ENCODE peak calls at places on chromosomes 2 and 18, in seven cellular contexts. R is astrocyte of the cerebellum, W is endothelial cell of umbilical vein, I is fibroblast of the aortic adventitia, O is fibroblast of lung, Z is nephron progenitor cell, M is HFF-Myc. N is an unnamed sample.

GRCh38 chr18:22110482-22110924 is 58.9 kb upstream of the GATA6 start:
- DNase-seq in I (no peak), O (no peak), W (no peak), M (no peak), R (no peak), Z (no peak), N (no peak)

GRCh38 chr2:235813398-235813797 is 319.6 kb downstream of the AGAP1 start:
- DNase-seq in I (no peak), O (no peak), R (no peak), Z (no peak), W (no peak), M (no peak), N (no peak)

GRCh38 chr2:212154392-212154791 is 384.2 kb downstream of the ERBB4 start:
- DNase-seq in M (no peak), R (no peak), O (no peak), I (no peak), W (no peak), Z (no peak), N (no peak)

GRCh38 chr2:147469471-147469870 is 375.4 kb upstream of the ACVR2A start:
- DNase-seq in Z (no peak), I (no peak), W (no peak), M (no peak), O (no peak), R (peak), N (no peak)

GRCh38 chr2:105809723-105810122 is 65.0 kb downstream of the NCK2 start:
- DNase-seq in O (no peak), Z (no peak), M (no peak), R (no peak), W (no peak), I (no peak), N (no peak)

GRCh38 chr2:54503192-54503591 is 47.1 kb downstream of the SPTBN1 start:
- DNase-seq in I (no peak), O (peak), R (no peak), M (no peak), Z (peak), W (peak), N (no peak)

GRCh38 chr18:48805826-48806535 is 144.8 kb downstream of the SMAD7 start:
- DNase-seq in W (no peak), Z (peak), M (no peak), I (no peak), O (no peak), R (no peak), N (no peak)

GRCh38 chr2:181309161-181309560 is 148.0 kb upstream of the ITGA4 start:
- DNase-seq in I (no peak), Z (no peak), R (no peak), M (no peak), W (no peak), O (no peak), N (no peak)

GRCh38 chr2:3461781-3462492 is 57.4 kb downstream of the ADI1 start:
- DNase-seq in O (peak), I (peak), M (no peak), R (peak), Z (peak), W (peak), N (peak)

GRCh38 chr2:64362562-64363026 is 91.4 kb upstream of the LGALSL start:
- DNase-seq in O (no peak), Z (no peak), R (no peak), M (no peak), I (no peak), W (no peak), N (no peak)

GRCh38 chr18:44996261-44996660 is 315.6 kb downstream of the SETBP1 start:
- DNase-seq in Z (no peak), I (no peak), R (no peak), O (no peak), W (no peak), M (no peak), N (no peak)

GRCh38 chr2:66850406-66850805 is 415.5 kb downstream of the MEIS1 start:
- DNase-seq in O (no peak), I (no peak), W (no peak), M (no peak), R (no peak), Z (no peak), N (no peak)

GRCh38 chr2:180706694-180707093 is 273.7 kb upstream of the UBE2E3 start:
- DNase-seq in O (no peak), I (no peak), Z (no peak), M (no peak), W (no peak), R (no peak), N (no peak)

GRCh38 chr2:46431481-46432235 is 47.7 kb upstream of the TMEM247 start:
- DNase-seq in Z (no peak), W (no peak), R (no peak), O (peak), M (no peak), I (peak), N (no peak)

GRCh38 chr2:36889782-36890181 is 76.6 kb downstream of the STRN start:
- DNase-seq in I (peak), Z (no peak), O (peak), R (peak), W (peak), M (peak), N (no peak)

GRCh38 chr2:1730047-1730937 is 14.0 kb downstream of the PXDN start:
- DNase-seq in W (peak), Z (no peak), M (peak), I (peak), O (peak), R (no peak), N (no peak)

GRCh38 chr2:24054366-24055010 is 4.9 kb downstream of the FKBP1B start:
- DNase-seq in W (no peak), O (no peak), I (no peak), R (no peak), Z (no peak), M (no peak), N (no peak)

GRCh38 chr2:26355038-26355995 is 8.7 kb upstream of the ADGRF3 start:
- DNase-seq in I (peak), M (peak), W (no peak), R (peak), Z (no peak), O (peak), N (no peak)

GRCh38 chr18:24540896-24541295 is 80.5 kb downstream of the HRH4 start:
- DNase-seq in M (no peak), Z (no peak), I (no peak), O (no peak), R (no peak), W (no peak), N (no peak)

GRCh38 chr18:24546304-24546703 is 85.9 kb downstream of the HRH4 start:
- DNase-seq in O (peak), M (no peak), I (no peak), Z (no peak), W (no peak), R (no peak), N (no peak)

GRCh38 chr18:24543408-24544140 is 83.1 kb downstream of the HRH4 start:
- DNase-seq in W (no peak), Z (no peak), I (no peak), M (no peak), R (no peak), O (no peak), N (no peak)

GRCh38 chr18:24544949-24545348 is 84.5 kb downstream of the HRH4 start:
- DNase-seq in O (no peak), M (no peak), I (no peak), W (no peak), Z (no peak), R (no peak), N (no peak)

DNA sequence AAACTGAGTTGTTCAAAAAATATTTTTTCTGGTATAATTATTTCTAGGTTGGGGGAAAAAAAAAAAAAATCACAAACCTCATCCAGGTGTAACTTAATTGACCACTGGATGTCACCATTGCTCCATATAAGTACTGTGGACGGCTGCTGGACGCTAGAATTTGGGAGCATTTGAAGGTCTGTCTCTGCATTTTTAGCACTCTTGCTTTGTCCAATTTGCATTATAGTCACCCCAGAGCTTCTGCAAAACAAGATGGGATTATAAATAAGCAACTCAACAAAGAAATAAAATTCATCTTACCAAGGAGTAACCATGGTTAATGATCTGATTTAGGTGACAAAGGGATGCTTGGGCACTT is 83.7 kb downstream of the HRH4 start:
- DNase-seq in W (peak), Z (peak), R (peak), O (peak), I (peak), M (no peak), N (no peak)
- TF ChIP-seq CTCF in W (peak), Z (peak), R (peak), O (peak), I (peak), M (peak), N (peak)

DNA sequence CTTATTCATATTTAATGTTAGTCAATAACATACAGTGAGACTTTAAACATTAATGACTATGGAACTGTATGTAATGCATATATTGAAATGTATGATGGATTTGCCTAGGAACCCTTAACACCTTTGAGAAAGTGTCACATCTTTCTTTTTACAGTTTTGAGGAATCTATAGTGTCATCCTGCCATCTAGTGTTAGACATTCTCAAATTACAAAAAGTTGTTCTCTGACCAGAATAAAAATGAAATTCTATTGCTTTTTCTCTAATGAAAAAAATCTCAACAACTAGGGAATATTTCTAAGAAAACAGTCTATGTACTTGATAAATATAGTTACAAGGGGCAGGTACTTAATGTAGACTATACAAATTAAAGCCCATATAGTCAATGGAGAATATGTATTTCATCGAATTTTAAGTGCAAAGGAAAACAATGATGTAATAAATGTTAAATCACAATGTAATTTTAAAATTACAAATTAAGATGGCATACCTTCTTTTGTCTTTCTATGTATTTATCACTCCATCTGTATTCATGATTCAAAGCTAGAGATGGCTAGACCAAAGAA is 5.1 kb upstream of the CALCRL start:
- DNase-seq in I (peak), W (peak), Z (no peak), O (peak), R (no peak), M (no peak), N (no peak)
- TF ChIP-seq CTCF in I (peak), W (peak), Z (no peak), O (no peak), R (no peak), M (no peak), N (peak)

GRCh38 chr18:34886162-34886561 is 155.1 kb upstream of the MAPRE2 start:
- DNase-seq in W (no peak), M (no peak), I (no peak), O (no peak), R (no peak), Z (no peak), N (no peak)

GRCh38 chr18:34880403-34880802 is 160.8 kb upstream of the MAPRE2 start:
- DNase-seq in O (no peak), M (no peak), Z (no peak), I (peak), R (no peak), W (no peak), N (no peak)

GRCh38 chr18:34884456-34884855 is 156.8 kb upstream of the MAPRE2 start:
- DNase-seq in W (no peak), R (no peak), M (no peak), Z (no peak), O (no peak), I (no peak), N (no peak)

DNA sequence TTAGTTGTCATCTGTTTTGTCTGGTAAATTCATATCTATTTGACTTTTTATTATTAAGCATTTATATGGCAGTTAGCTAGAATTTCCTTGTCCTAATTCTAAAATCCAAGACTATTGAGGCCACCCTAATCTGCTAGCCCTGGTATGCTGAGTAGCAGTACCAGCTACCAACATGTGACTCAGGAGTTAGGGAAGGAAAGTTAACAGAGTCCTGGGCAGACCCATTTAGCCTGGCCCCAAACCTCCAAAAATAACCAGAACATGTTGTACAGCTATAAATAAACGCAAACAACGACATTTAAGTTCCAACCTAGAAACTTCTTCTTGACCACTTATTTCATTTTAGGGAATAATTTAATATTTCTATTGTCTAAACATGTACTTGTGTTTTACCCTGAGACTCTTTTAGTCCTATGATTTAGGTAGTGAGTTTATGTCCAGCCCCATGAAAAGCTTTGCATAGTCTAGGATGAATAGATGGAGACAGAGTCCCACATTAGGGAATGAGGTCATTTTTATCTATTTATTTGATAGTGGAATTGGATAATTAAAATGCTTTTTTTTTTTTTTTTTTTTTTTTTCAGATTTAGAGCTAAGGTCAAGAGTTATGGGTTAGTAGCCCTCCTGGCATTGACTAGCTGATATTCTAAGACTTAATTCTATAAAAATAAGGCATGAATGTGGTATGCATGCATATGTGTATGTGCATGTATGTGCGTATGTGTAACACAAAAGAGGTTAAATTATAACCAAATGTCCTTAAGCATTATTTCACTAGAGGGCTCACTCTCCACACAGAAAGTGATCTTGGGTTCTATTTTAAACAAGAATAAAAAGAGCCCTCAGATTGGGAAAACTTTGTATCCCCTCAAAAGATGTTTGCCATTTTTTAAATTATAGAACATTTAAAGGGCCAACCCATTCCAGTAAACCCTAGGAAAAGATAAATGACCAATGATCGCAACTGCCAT is 160.0 kb upstream of the MAPRE2 start:
- DNase-seq in R (peak), O (peak), Z (no peak), M (no peak), W (peak), I (peak), N (no peak)
- TF ChIP-seq CTCF in R (no peak), O (no peak), Z (no peak), M (peak), W (no peak), I (peak), N (peak)

GRCh38 chr2:242030858-242031257 is 161.3 kb downstream of the RTP5 start:
- DNase-seq in M (no peak), I (no peak), R (no peak), Z (no peak), W (no peak), O (no peak), N (no peak)

GRCh38 chr2:242027676-242028450 is 158.3 kb downstream of the RTP5 start:
- DNase-seq in O (no peak), M (no peak), W (no peak), Z (no peak), R (no peak), I (no peak), N (no peak)

GRCh38 chr2:242030226-242030575 is 160.7 kb downstream of the RTP5 start:
- DNase-seq in W (no peak), R (no peak), I (no peak), Z (no peak), O (no peak), M (no peak), N (no peak)

GRCh38 chr2:242031481-242032019 is 162.0 kb downstream of the RTP5 start:
- DNase-seq in O (peak), R (peak), M (peak), I (peak), Z (no peak), W (no peak), N (peak)

DNA sequence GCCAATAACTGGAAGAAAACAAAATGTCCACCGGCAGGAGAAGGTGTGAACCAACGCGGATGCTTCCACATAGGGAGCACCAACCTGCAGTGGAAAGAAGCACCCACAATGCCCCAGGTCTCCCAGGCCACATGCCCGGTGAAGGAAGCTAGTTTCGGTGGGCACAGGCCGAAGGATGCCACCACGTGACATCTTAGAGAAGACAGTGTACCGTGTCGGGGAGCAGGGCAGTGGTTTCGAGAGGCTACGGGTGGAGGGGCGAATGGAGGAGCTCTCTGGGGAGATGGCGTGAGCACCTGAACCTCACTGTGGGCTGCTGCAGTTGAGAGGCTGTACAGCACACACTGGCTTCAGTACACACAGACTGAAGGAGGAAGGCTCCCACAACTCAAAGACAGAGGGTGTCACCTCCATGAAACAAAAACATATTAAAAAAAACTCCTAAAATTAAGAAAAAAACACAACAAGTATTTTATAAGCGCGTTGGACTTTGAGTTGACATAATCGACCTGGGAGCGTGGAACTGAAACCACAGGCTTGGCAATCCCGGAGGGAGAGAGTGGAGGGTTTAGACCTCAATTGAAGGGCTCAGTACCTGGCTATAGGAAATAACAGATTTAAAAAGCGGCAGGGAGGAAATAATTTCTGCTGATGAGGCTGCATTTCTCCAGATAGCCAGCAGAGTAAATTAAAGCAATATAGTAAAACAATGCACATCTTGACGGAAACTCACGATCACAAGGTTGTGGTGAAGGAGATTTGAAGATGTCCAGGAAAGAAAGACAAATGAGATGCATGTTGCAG is 160.1 kb downstream of the RTP5 start:
- DNase-seq in W (no peak), M (no peak), R (no peak), O (no peak), I (no peak), Z (no peak), N (no peak)
- TF ChIP-seq CTCF in W (no peak), M (no peak), R (no peak), O (no peak), I (peak), Z (no peak), N (no peak)

GRCh38 chr2:229714736-229715541 is 584 bp upstream of the DNER start:
- DNase-seq in R (peak), O (peak), I (peak), W (peak), M (no peak), Z (peak), N (no peak)
- TF ChIP-seq CTCF in R (no peak), O (no peak), I (peak), W (no peak), M (peak), Z (no peak), N (no peak)

GRCh38 chr2:73386342-73386868 is 769 bp downstream of the ALMS1 start:
- DNase-seq in M (no peak), W (no peak), Z (no peak), R (no peak), O (no peak), I (no peak), N (no peak)
- TF ChIP-seq CTCF in M (no peak), W (no peak), Z (no peak), R (no peak), O (no peak), I (no peak), N (no peak)

GRCh38 chr2:112493048-112493447 is 11.1 kb downstream of the TTL start:
- DNase-seq in I (no peak), M (no peak), W (no peak), O (no peak), Z (no peak), R (no peak), N (no peak)
- TF ChIP-seq CTCF in I (no peak), M (peak), W (no peak), O (no peak), Z (no peak), R (peak), N (no peak)

DNA sequence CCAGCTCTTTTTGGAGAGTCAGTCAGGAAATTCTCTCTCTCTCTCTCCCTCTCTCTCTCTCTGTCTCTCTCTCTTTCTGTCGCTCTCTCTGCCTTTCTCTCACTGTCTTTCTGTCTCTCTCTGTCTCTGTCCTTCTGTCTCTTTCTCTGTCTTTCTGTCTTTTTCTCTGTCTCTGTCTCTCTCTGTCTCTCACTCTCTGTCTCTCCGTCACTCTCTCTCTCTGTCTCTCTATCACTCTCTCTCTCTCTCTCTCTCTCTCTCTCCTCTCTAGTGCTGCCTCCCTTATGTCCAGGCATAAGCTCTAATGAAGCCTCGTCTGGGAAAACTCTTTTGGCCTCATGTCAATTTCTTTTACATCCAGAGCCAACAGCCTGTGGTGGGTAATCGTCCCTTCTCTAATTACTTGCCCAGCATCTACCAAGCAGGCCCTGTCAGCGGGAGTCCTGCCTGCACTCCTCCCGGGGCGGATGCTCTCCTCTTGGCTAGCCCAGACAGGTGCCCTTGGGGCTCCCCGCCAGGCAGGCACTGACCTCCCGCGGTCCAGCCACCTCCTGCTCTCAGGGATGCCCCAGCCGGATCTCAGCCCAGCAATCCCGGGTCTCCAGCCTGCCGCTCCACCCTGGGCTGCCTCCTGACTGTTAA is 74.1 kb downstream of the NCAPH start:
- DNase-seq in O (peak), R (peak), M (no peak), W (no peak), Z (no peak), I (peak), N (no peak)
- TF ChIP-seq CTCF in O (no peak), R (no peak), M (no peak), W (no peak), Z (no peak), I (no peak), N (no peak)

GRCh38 chr2:129400825-129401224 is 578.6 kb upstream of the RAB6C start:
- DNase-seq in Z (peak), W (no peak), I (no peak), O (no peak), R (no peak), M (no peak), N (no peak)

GRCh38 chr2:129402076-129402475 is 577.4 kb upstream of the RAB6C start:
- DNase-seq in W (no peak), R (no peak), I (no peak), O (no peak), Z (no peak), M (no peak), N (no peak)

GRCh38 chr2:129396980-129397599 is 582.4 kb upstream of the RAB6C start:
- DNase-seq in W (no peak), R (peak), I (no peak), M (no peak), O (peak), Z (peak), N (no peak)
- TF ChIP-seq CTCF in W (no peak), R (peak), I (no peak), M (peak), O (no peak), Z (peak), N (peak)

N was measured in epithelial cell of proximal tubule.